ENCODE peak calls at places on chromosomes 11 and 22, in seven cellular contexts. B, Y, O, H, J, D and M are unnamed samples. For H3K4me1, the result is how much of the 10 kb centered on the place peaks cover.

GRCh38 chr11:91795139-91795887 is 429.3 kb upstream of the FAT3 start:
- DNase-seq in B (no peak), Y (no peak), O (no peak), H (no peak), J (no peak), D (no peak), M (no peak)

GRCh38 chr11:122998727-122999370 is 17.2 kb upstream of the BSX start:
- DNase-seq in B (no peak), Y (no peak), O (no peak), H (no peak), J (no peak), D (no peak), M (no peak)

GRCh38 chr11:94134651-94135512 is 6.2 kb downstream of the PANX1 start:
- DNase-seq in B (no peak), Y (no peak), O (no peak), H (peak), J (no peak), D (no peak), M (no peak)

GRCh38 chr11:113278925-113279324 is 35.5 kb upstream of the TTC12 start:
- DNase-seq in B (no peak), Y (no peak), O (no peak), H (no peak), J (no peak), D (no peak), M (no peak)

GRCh38 chr11:91104237-91104636 is 881.4 kb upstream of the CHORDC1 start:
- DNase-seq in B (no peak), Y (peak), O (no peak), H (no peak), J (no peak), D (no peak), M (no peak)

GRCh38 chr11:95708681-95709080 is 80.9 kb downstream of the FAM76B start:
- DNase-seq in B (no peak), Y (no peak), O (no peak), H (no peak), J (no peak), D (no peak), M (no peak)

GRCh38 chr11:76628408-76628947 is 42.1 kb downstream of the LRRC32 start:
- DNase-seq in B (no peak), Y (no peak), O (no peak), H (no peak), J (no peak), D (no peak), M (no peak)

GRCh38 chr11:103601230-103601846 is 435.1 kb upstream of the DDI1 start:
- DNase-seq in B (no peak), Y (peak), O (peak), H (peak), J (no peak), D (peak), M (no peak)

GRCh38 chr11:35295751-35296150 is 123.6 kb downstream of the SLC1A2 start:
- DNase-seq in B (no peak), Y (no peak), O (no peak), H (no peak), J (no peak), D (no peak), M (no peak)

GRCh38 chr11:130545449-130546072 is 97.1 kb downstream of the ADAMTS15 start:
- DNase-seq in B (no peak), Y (no peak), O (no peak), H (no peak), J (no peak), D (no peak), M (no peak)

GRCh38 chr11:46808804-46809431 is 37.2 kb downstream of the CKAP5 start:
- DNase-seq in B (peak), Y (peak), O (no peak), H (no peak), J (no peak), D (peak), M (no peak)

GRCh38 chr11:46277313-46277622 is 194 bp upstream of the CREB3L1 start:
- DNase-seq in B (no peak), Y (no peak), O (no peak), H (peak), J (peak), D (no peak), M (no peak)

GRCh38 chr11:132200303-132200936 is 830.0 kb downstream of the NTM start:
- DNase-seq in B (no peak), Y (no peak), O (no peak), H (no peak), J (no peak), D (no peak), M (no peak)

GRCh38 chr22:40955516-40955915 is 4.3 kb downstream of the RBX1 start:
- DNase-seq in B (no peak), Y (no peak), O (no peak), H (no peak), J (no peak), D (no peak), M (no peak)

GRCh38 chr22:20414059-20414440 is 20.1 kb downstream of the ZNF74 start:
- DNase-seq in B (no peak), Y (no peak), O (no peak), H (no peak), J (no peak), D (no peak), M (peak)

GRCh38 chr11:123052884-123053721 is 8.8 kb downstream of the HSPA8 start:
- DNase-seq in B (no peak), Y (no peak), O (no peak), H (no peak), J (no peak), D (no peak), M (peak)

GRCh38 chr11:25423436-25424184 is 908.3 kb upstream of the ANO3 start:
- DNase-seq in B (no peak), Y (no peak), O (no peak), H (no peak), J (no peak), D (no peak), M (no peak)

GRCh38 chr11:125084057-125084416 is 20.9 kb downstream of the SLC37A2 start:
- DNase-seq in B (no peak), Y (no peak), O (no peak), H (no peak), J (no peak), D (no peak), M (no peak)

GRCh38 chr11:746289-747175 is 732 bp upstream of the TALDO1 start:
- DNase-seq in B (no peak), Y (peak), O (no peak), H (no peak), J (no peak), D (no peak), M (no peak)

GRCh38 chr11:19253149-19253540 is 12.4 kb upstream of the E2F8 start:
- DNase-seq in B (no peak), Y (no peak), O (no peak), H (no peak), J (no peak), D (no peak), M (no peak)

GRCh38 chr11:131889146-131889577 is 518.7 kb downstream of the NTM start:
- DNase-seq in B (no peak), Y (no peak), O (no peak), H (no peak), J (no peak), D (no peak), M (no peak)

GRCh38 chr11:60840711-60841430 is 1.0 kb upstream of the CCDC86 start:
- DNase-seq in B (no peak), Y (no peak), O (no peak), H (peak), J (no peak), D (no peak), M (no peak)

GRCh38 chr11:2390871-2391662 is 9.5 kb upstream of the TSSC4 start:
- DNase-seq in B (no peak), Y (peak), O (no peak), H (no peak), J (no peak), D (no peak), M (no peak)

GRCh38 chr11:12724301-12725046 is 50.3 kb downstream of the TEAD1 start:
- DNase-seq in B (peak), Y (peak), O (peak), H (peak), J (peak), D (peak), M (peak)

GRCh38 chr11:90668502-90668901 is 445.7 kb upstream of the CHORDC1 start:
- DNase-seq in B (no peak), Y (no peak), O (no peak), H (no peak), J (no peak), D (no peak), M (no peak)

GRCh38 chr11:95877288-95877687 is 46.6 kb downstream of the MTMR2 start:
- DNase-seq in B (no peak), Y (no peak), O (no peak), H (no peak), J (no peak), D (no peak), M (no peak)

GRCh38 chr11:128574576-128575011 is 12.8 kb downstream of the ETS1 start:
- DNase-seq in B (no peak), Y (no peak), O (no peak), H (no peak), J (no peak), D (no peak), M (no peak)

GRCh38 chr11:13984616-13985474 is 22.3 kb downstream of the SPON1 start:
- DNase-seq in B (no peak), Y (no peak), O (no peak), H (no peak), J (no peak), D (no peak), M (no peak)

GRCh38 chr11:62832346-62833234 is at the start of gene TEX54:
- DNase-seq in B (no peak), Y (no peak), O (peak), H (peak), J (peak), D (no peak), M (peak)

GRCh38 chr11:76329983-76330382 is 50.9 kb downstream of the THAP12 start:
- DNase-seq in B (no peak), Y (no peak), O (no peak), H (no peak), J (no peak), D (peak), M (no peak)

GRCh38 chr11:111966678-111967077 is 29.5 kb downstream of the DIXDC1 start:
- DNase-seq in B (no peak), Y (no peak), O (no peak), H (no peak), J (no peak), D (no peak), M (no peak)

GRCh38 chr11:44976576-44976975 is 25.9 kb upstream of the TP53I11 start:
- DNase-seq in B (no peak), Y (no peak), O (no peak), H (no peak), J (no peak), D (no peak), M (no peak)

GRCh38 chr11:1407668-1408067 is 17.9 kb downstream of the BRSK2 start:
- DNase-seq in B (no peak), Y (no peak), O (no peak), H (no peak), J (no peak), D (no peak), M (no peak)

GRCh38 chr11:81705283-81705682 is 1028.4 kb downstream of the FAM181B start:
- DNase-seq in B (no peak), Y (no peak), O (no peak), H (no peak), J (no peak), D (no peak), M (no peak)

GRCh38 chr22:48476599-48476998 is 1351.1 kb downstream of the BRD1 start:
- DNase-seq in B (no peak), Y (no peak), O (no peak), H (no peak), J (no peak), D (no peak), M (peak)

GRCh38 chr22:48475661-48476345 is 1351.9 kb downstream of the BRD1 start:
- DNase-seq in B (no peak), Y (no peak), O (no peak), H (no peak), J (no peak), D (no peak), M (peak)

GRCh38 chr22:48477031-48477721 is 1350.5 kb downstream of the BRD1 start:
- DNase-seq in B (no peak), Y (no peak), O (no peak), H (peak), J (no peak), D (no peak), M (peak)

GRCh38 chr22:48473202-48473601 is 1354.5 kb downstream of the BRD1 start:
- DNase-seq in B (no peak), Y (no peak), O (no peak), H (no peak), J (no peak), D (no peak), M (peak)

GRCh38 chr22:48474881-48475280 is 1352.8 kb downstream of the BRD1 start:
- DNase-seq in B (no peak), Y (no peak), O (no peak), H (no peak), J (no peak), D (no peak), M (peak)
- H3K4me1 ChIP-seq in B (under half), Y (under half), O (under half), H (under half), J (under half), D (under half), M (under half)

DNA sequence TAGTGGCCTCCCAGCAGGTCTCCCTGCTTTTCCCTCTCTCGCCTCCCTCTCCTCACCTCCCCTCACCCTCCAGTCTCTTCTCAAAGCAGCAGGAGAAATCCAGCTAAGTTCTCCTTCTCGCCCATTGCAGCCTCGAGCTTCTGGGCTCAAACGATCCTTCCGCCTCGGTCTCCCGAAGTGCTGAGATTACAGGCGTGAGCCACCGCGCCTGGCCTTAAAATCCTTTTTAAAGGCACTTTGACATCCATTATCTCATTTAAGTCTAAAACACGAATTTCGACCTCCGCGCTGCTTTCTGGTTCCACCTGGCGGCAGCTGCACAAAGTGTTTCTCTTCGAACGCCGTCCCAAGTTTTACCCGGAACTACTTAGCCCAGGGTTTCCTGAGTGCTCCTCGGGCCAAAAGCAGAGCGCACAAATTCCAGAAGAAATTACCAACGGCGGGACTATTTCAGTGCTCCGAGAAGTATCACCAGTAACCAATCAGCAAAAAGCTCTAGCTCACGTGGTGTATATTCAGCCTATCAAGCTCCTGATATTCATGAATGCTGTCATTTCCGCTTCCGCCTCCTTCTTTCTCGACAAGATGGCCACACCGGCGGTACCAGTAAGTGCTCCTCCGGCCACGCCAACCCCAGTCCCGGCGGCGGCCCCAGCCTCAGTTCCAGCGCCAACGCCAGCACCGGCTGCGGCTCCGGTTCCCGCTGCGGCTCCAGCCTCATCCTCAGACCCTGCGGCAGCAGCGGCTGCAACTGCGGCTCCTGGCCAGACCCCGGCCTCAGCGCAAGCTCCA is at the start of gene EIF3F:
- DNase-seq in B (peak), Y (peak), O (peak), H (peak), J (peak), D (peak), M (peak)
- TF ChIP-seq POLR2A in B (no peak), Y (peak), O (peak), H (peak), J (peak), D (peak), M (no peak)

DNA sequence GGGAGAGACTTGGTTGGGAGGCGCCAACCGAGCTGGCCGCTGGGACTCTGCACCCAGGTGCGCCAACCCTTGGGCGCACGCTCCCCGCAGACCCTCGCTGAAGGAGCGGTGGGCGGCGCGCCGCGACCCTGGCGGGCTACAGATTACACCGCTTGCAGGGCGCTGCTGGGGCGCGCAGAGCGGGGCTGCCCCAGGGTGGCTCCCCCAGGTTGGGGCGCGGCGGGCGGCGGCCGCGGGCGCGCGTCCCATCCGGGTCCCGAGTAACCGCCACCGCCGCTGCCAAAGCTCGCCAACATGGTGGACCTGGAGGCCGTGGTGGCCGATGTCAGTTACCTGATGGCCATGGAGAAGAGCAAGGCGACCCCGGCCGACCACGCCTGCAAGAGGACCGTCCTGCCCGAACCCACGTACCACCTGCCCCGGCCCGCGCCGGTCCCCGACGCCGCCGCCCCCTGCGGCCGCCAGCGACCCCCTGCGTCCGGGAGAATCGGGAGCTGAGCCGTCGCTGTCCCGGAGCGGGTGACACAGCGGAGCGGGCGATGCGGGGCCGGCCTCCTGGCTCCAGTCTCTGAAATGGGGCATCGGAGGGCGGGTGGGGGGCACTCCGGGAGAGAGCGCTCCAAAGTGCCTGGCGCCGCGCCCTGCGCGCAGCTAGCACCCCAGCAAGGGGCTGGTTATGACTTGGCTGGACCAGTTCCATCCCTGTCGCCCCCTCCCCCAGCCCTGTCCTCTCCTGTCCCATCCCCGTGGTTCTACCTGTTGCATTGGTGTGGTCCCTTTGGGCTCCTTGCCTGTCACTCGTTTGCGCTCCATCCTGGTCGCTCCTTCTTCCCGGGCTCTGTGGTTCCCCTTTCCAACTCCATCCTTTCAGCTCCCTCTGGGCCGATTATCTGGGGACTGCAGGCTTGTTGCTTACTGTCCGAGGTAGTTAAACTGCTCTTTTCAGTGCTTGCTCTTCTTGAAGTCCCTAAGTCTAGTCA is 143.3 kb upstream of the GRK3 start:
- DNase-seq in B (no peak), Y (peak), O (no peak), H (no peak), J (no peak), D (no peak), M (no peak)
- H3K4me3 ChIP-seq in B (no peak), Y (peak), O (no peak), H (peak), J (peak), D (peak), M (peak)

GRCh38 chr11:120346233-120346632 is 10.0 kb downstream of the ARHGEF12 start:
- DNase-seq in B (no peak), Y (no peak), O (no peak), H (no peak), J (no peak), D (no peak), M (no peak)
- H3K4me1 ChIP-seq in B (half or more), Y (under half), O (under half), H (under half), J (under half), D (half or more), M (half or more)